ENCODE peak calls at places on chromosomes 3 and 15, in four cellular contexts. W, U, Q and S are unnamed samples.

GRCh38 chr3:34683851-34684250 is 885.4 kb downstream of the PDCD6IP start:
- DNase-seq in Q (no peak), W (peak; percentile 16), U (peak; percentile 43), S (peak; percentile 50)

GRCh38 chr15:58705105-58705504 is 44.4 kb downstream of the ADAM10 start:
- DNase-seq in W (no peak), U (no peak), Q (no peak), S (no peak)

GRCh38 chr3:42376397-42376798 is 34.0 kb downstream of the LYZL4 start:
- DNase-seq in U (no peak), Q (no peak), W (peak; percentile 88), S (peak; percentile 92)

GRCh38 chr15:77966540-77967290 is 110.8 kb downstream of the TBC1D2B start:
- DNase-seq in W (peak; percentile 23), U (no peak), Q (no peak), S (peak; percentile 38)

GRCh38 chr3:103517013-103517412 is 1082.2 kb downstream of the ZPLD1 start:
- DNase-seq in Q (no peak), W (no peak), U (no peak), S (no peak)

GRCh38 chr15:74628199-74628598 is 12.6 kb downstream of the CLK3 start:
- DNase-seq in Q (no peak), U (no peak), W (no peak), S (no peak)

GRCh38 chr3:188362405-188362831 is 208.5 kb downstream of the LPP start:
- DNase-seq in U (no peak), Q (no peak), W (peak; percentile 95), S (peak; percentile 92)

GRCh38 chr15:25061808-25062550 is 107.2 kb downstream of the SNRPN start:
- DNase-seq in Q (no peak), U (peak; percentile 4), W (no peak), S (no peak)

GRCh38 chr3:131804565-131805133 is 230.2 kb downstream of the CPNE4 start:
- DNase-seq in Q (no peak), U (no peak), W (no peak), S (no peak)

GRCh38 chr3:184716652-184717607 is 5.1 kb upstream of the MAGEF1 start:
- DNase-seq in Q (no peak), U (no peak), W (peak; percentile 66), S (peak; percentile 45)

GRCh38 chr3:30626443-30627181 is 20.2 kb downstream of the TGFBR2 start:
- DNase-seq in U (no peak), W (peak; percentile 85), Q (no peak), S (peak; percentile 58)

GRCh38 chr15:48939686-48940085 is 24.0 kb downstream of the SHC4 start:
- DNase-seq in W (peak; percentile 99), Q (no peak), U (no peak), S (peak; percentile 95)

GRCh38 chr3:123113889-123114450 is 47.1 kb downstream of the PDIA5 start:
- DNase-seq in W (no peak), Q (no peak), U (no peak), S (no peak)

GRCh38 chr3:138381413-138381901 is 33.1 kb downstream of the MRAS start:
- DNase-seq in W (peak; percentile 62), U (peak; percentile 39), Q (no peak), S (no peak)

GRCh38 chr3:64223809-64224570 is 1.3 kb downstream of the PRICKLE2 start:
- DNase-seq in Q (no peak), U (no peak), W (peak; percentile 26), S (peak; percentile 52)

GRCh38 chr3:62679988-62680387 is 195.2 kb downstream of the CADPS start:
- DNase-seq in W (no peak), Q (no peak), U (no peak), S (no peak)

GRCh38 chr3:112973325-112974177 is 1.4 kb downstream of the CD200R1 start:
- DNase-seq in U (no peak), Q (no peak), W (no peak), S (no peak)

GRCh38 chr3:124034809-124035152 is 42.9 kb upstream of the ROPN1 start:
- DNase-seq in Q (no peak), W (no peak), U (no peak), S (no peak)

GRCh38 chr15:97728791-97729190 is 231.7 kb upstream of the ARRDC4 start:
- DNase-seq in W (no peak), U (no peak), Q (no peak), S (no peak)

GRCh38 chr3:177606891-177607290 is 409.6 kb upstream of the TBL1XR1 start:
- DNase-seq in U (no peak), W (no peak), Q (no peak), S (no peak)

GRCh38 chr3:196988241-196989029 is 19.8 kb upstream of the PIGZ start:
- DNase-seq in U (no peak), W (no peak), Q (no peak), S (no peak)

GRCh38 chr3:139127101-139127500 is 82.4 kb upstream of the PRR23C start:
- DNase-seq in W (peak; percentile 58), Q (no peak), U (no peak), S (peak; percentile 72)

GRCh38 chr3:38281895-38282686 is at the start of gene SLC22A14:
- DNase-seq in Q (no peak), W (no peak), U (no peak), S (no peak)

GRCh38 chr3:54831091-54831490 is 96.8 kb downstream of the LRTM1 start:
- DNase-seq in U (no peak), W (no peak), Q (no peak), S (no peak)

GRCh38 chr3:119279101-119279554 is 15.1 kb upstream of the ARHGAP31 start:
- DNase-seq in Q (no peak), U (peak; percentile 71), W (no peak), S (no peak)

GRCh38 chr3:49535971-49536874 is 18.1 kb upstream of the BSN start:
- DNase-seq in W (no peak), U (no peak), Q (no peak), S (no peak)

GRCh38 chr3:164332856-164333802 is 745.2 kb downstream of the SI start:
- DNase-seq in Q (no peak), U (no peak), W (peak; percentile 13), S (peak; percentile 13)

GRCh38 chr3:56042326-56042951 is 425.8 kb downstream of the ERC2 start:
- DNase-seq in W (peak; percentile 50), U (no peak), Q (no peak), S (peak; percentile 38)

GRCh38 chr3:57652203-57652602 is 40.7 kb downstream of the DENND6A start:
- DNase-seq in Q (no peak), U (no peak), W (peak; percentile 69), S (peak; percentile 22)

GRCh38 chr3:24640330-24640877 is 145.8 kb upstream of the THRB start:
- DNase-seq in Q (no peak), W (peak; percentile 2), U (no peak), S (peak; percentile 17)

GRCh38 chr15:68578960-68579935 is at the start of gene CORO2B:
- DNase-seq in Q (no peak), U (peak; percentile 30), W (peak; percentile 41), S (no peak)

GRCh38 chr3:187039723-187040414 is 99.4 kb downstream of the RPL39L start:
- DNase-seq in Q (no peak), W (no peak), U (no peak), S (no peak)

GRCh38 chr3:194871864-194872668 is 186.4 kb downstream of the FAM43A start:
- DNase-seq in Q (no peak), U (no peak), W (peak; percentile 40), S (peak; percentile 33)

GRCh38 chr3:71487418-71487817 is 96.1 kb downstream of the FOXP1 start:
- DNase-seq in U (no peak), W (no peak), Q (no peak), S (no peak)

GRCh38 chr3:135169651-135170050 is 374.6 kb downstream of the EPHB1 start:
- DNase-seq in W (no peak), U (no peak), Q (no peak), S (no peak)

DNA sequence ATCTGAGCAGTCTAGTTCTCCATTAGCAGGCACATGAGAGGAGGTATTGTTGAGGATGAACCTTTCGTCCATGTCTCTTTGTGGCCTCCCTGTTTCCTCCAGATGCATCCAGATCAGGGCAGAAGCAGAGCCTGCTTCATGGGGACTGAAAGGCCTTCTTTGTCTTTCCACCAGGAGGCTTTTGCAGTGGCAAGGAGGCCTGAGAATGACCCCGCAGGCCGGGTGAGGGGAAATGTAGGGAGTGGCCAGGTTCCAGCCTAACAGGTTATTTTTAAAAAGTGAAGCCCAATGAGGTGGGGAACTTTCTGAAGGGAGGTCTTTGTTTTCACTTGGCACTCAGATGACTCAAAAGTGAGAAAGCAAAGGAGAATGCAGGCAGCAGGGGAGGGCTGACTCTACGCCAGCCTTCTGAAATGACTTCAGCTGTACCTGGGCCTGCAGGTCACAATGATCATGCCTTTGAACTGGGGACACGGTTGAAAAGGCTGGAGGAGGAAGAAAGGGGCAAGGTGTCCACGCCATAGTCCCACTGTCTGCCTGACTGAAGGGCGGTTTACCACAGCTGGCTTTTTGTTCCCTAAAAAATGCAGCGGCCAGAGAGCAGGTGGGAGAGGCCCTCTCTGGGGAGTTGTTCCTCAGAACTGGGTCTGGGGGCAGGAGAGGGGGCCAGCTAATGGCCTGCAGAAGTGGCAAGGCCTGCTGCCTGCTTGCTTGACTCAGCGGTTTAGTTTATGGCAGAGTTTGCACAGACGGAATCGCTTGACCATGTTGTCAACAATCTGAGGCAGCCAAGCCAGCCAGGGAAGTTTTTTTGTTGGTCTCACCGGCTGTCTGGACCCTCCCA is 28.7 kb downstream of the CMTM7 start:
- DNase-seq in Q (no peak), W (peak; percentile 76), U (peak; percentile 58), S (peak; percentile 53)
- TF ChIP-seq CTCF in Q (no peak), W (no peak), U (no peak), S (peak; percentile 46)

GRCh38 chr3:168485897-168486296 is 390.2 kb upstream of the GOLIM4 start:
- DNase-seq in W (no peak), U (no peak), Q (no peak), S (no peak)
- H3K36me3 ChIP-seq in W (no peaks in the 10 kb centered on the region), U (no peaks in the 10 kb centered on the region), Q (no peaks in the 10 kb centered on the region), S (no peaks in the 10 kb centered on the region)

GRCh38 chr3:159146856-159147255 is 345.0 kb downstream of the MFSD1 start:
- DNase-seq in Q (no peak), W (no peak), U (no peak), S (no peak)

GRCh38 chr3:159149633-159150032 is 347.8 kb downstream of the MFSD1 start:
- DNase-seq in W (no peak), Q (no peak), U (no peak), S (no peak)

GRCh38 chr3:159150176-159150575 is 348.3 kb downstream of the MFSD1 start:
- DNase-seq in Q (no peak), W (no peak), U (no peak), S (no peak)

GRCh38 chr3:159151130-159151529 is 349.3 kb downstream of the MFSD1 start:
- DNase-seq in Q (no peak), W (no peak), U (no peak), S (no peak)

DNA sequence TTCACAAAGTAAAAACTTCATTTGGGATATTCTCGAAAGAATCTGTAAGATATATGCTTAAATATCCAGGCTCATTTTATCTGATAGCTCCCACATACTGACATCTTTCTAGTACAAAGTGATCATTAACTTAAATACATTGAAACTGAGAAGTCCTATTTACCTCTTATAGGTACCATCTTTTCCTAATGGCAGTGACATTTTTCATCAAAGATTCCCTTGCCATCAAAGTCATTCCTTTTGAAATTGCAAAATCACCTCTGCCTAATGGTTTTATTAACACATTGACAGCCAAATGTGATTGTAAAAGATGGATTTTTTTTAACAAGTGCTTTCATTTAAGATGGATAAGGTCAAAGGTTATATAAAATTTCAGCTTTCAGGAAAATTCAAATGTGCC is 346.6 kb downstream of the MFSD1 start:
- DNase-seq in W (no peak), Q (no peak), U (no peak), S (no peak)
- TF ChIP-seq CTCF in W (no peak), Q (no peak), U (no peak), S (no peak)

DNA sequence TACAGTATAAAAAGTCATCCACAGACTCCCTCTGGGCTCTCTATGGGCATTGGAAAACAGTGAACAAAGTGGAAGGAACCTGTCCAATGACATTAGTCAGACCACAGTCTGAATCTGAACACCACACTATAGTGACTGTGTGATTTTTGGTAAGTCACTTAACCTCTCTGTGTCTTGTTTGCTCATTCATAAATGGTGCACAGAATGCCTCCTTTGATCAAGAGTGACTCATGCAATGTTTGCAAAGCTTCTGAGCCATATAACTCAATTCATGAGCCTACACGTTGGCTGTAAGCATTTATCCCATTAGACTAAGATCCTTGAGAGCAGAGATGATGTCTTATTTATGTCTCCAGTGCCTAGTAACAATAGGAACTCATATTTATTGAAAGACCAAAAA is 46.7 kb downstream of the SV2B start:
- DNase-seq in W (no peak), Q (no peak), U (no peak), S (no peak)
- H3K36me3 ChIP-seq in W (no peaks in the 10 kb centered on the region), Q (no peaks in the 10 kb centered on the region), U (no peaks in the 10 kb centered on the region), S (no peaks in the 10 kb centered on the region)